ENCODE peak calls at places on chromosome 20, in six cellular contexts. I is H9, P is lower lobe of right lung, T is right atrium auricular region, M is OCI-LY7, Z is gastrocnemius medialis. J is an unnamed sample.

GRCh38 chr20:32155017-32155965 is 45.8 kb downstream of the TM9SF4 start:
- DNase-seq in I (peak; percentile 72), P (peak; percentile 91), T (peak; percentile 93), M (peak; percentile 57), Z (peak; percentile 64), J (peak; percentile 89)

GRCh38 chr20:7285918-7286556 is 518.6 kb downstream of the BMP2 start:
- DNase-seq in I (peak; percentile 59), P (peak; percentile 62), T (peak; percentile 85), M (peak; percentile 66), Z (peak; percentile 31), J (peak; percentile 89)

GRCh38 chr20:40695214-40695613 is 6.2 kb upstream of the MAFB start:
- DNase-seq in I (no peak), P (no peak), T (no peak), M (no peak), Z (no peak), J (no peak)

GRCh38 chr20:10674684-10675455 is 1.1 kb upstream of the JAG1 start:
- DNase-seq in I (peak; percentile 84), P (peak; percentile 90), T (peak; percentile 84), M (peak; percentile 76), Z (no peak), J (peak; percentile 96)

GRCh38 chr20:62977613-62978558 is 25.4 kb downstream of the SLC17A9 start:
- DNase-seq in I (no peak), P (no peak), T (no peak), M (peak; percentile 83), Z (no peak), J (no peak)

GRCh38 chr20:19497064-19497463 is 261.0 kb upstream of the RIN2 start:
- DNase-seq in I (no peak), P (no peak), T (no peak), M (no peak), Z (no peak), J (no peak)

GRCh38 chr20:50003253-50003656 is 20.5 kb downstream of the SNAI1 start:
- DNase-seq in I (no peak), P (no peak), T (peak; percentile 69), M (no peak), Z (no peak), J (no peak)

GRCh38 chr20:8953300-8953699 is 115.6 kb upstream of the PLCB4 start:
- DNase-seq in I (peak; percentile 33), P (no peak), T (no peak), M (no peak), Z (no peak), J (no peak)

GRCh38 chr20:9590189-9590588 is 75.8 kb downstream of the LAMP5 start:
- DNase-seq in I (no peak), P (no peak), T (no peak), M (no peak), Z (no peak), J (no peak)

GRCh38 chr20:5172903-5173463 is 46.2 kb downstream of the CDS2 start:
- DNase-seq in I (no peak), P (no peak), T (no peak), M (no peak), Z (peak; percentile 23), J (no peak)

GRCh38 chr20:33561981-33562601 is 72.2 kb downstream of the CBFA2T2 start:
- DNase-seq in I (peak; percentile 40), P (no peak), T (peak; percentile 82), M (peak; percentile 74), Z (peak; percentile 51), J (peak; percentile 63)

GRCh38 chr20:57612916-57613315 is 7.3 kb downstream of the ZBP1 start:
- DNase-seq in I (no peak), P (peak; percentile 20), T (no peak), M (no peak), Z (no peak), J (peak; percentile 17)

GRCh38 chr20:63082308-63082938 is 75.7 kb upstream of the BHLHE23 start:
- DNase-seq in I (peak; percentile 66), P (peak; percentile 45), T (no peak), M (peak; percentile 16), Z (no peak), J (peak; percentile 93)

GRCh38 chr20:51712501-51713212 is 55.5 kb downstream of the ATP9A start:
- DNase-seq in I (peak; percentile 64), P (no peak), T (no peak), M (no peak), Z (no peak), J (peak; percentile 82)
- TF ChIP-seq CTCF in I (peak; percentile 81), P (no peak), T (no peak), M (peak; percentile 73), Z (no peak), J (peak; percentile 82)

GRCh38 chr20:55678970-55679667 is 326.2 kb downstream of the CBLN4 start:
- DNase-seq in I (no peak), P (no peak), T (no peak), M (no peak), Z (no peak), J (no peak)
- H3K9me3 ChIP-seq in I (no peaks in the 10 kb centered on the region), P (no peaks in the 10 kb centered on the region), T (no peaks in the 10 kb centered on the region), M (no peaks in the 10 kb centered on the region), Z (no peaks in the 10 kb centered on the region), J (peaks cover 55% of the 10 kb centered on the region)

GRCh38 chr20:25220021-25220730 is 24.7 kb downstream of the ENTPD6 start:
- DNase-seq in I (no peak), P (no peak), T (no peak), M (peak; percentile 45), Z (no peak), J (no peak)
- TF ChIP-seq CTCF in I (peak; percentile 47), P (peak; percentile 24), T (peak; percentile 8), M (peak; percentile 72), Z (no peak), J (peak; percentile 62)

DNA sequence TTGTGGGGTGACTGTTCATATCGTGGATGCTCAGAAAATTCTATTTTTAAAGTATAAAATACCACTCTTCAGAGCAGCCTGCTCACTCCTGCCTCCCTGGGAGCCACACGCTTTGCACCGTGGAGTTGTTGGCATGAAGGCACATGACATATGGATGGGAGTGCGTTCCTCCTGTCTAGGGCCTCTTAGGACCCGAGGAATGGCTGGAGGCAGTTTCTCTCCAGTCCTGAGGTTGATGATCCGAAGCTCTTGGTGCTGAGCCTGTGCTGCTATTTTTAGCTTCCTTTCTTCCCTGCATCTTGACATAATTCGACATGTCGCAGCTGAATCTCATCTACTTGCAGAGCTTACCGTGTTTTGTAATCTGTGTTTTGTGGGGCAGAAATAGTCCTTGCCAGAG is 73.9 kb downstream of the PHACTR3 start:
- DNase-seq in I (no peak), P (no peak), T (peak; percentile 49), M (no peak), Z (no peak), J (no peak)
- H3K9me3 ChIP-seq in I (no peaks in the 10 kb centered on the region), P (no peaks in the 10 kb centered on the region), T (no peaks in the 10 kb centered on the region), M (no peaks in the 10 kb centered on the region), Z (no peaks in the 10 kb centered on the region), J (peaks cover 14% of the 10 kb centered on the region)

GRCh38 chr20:18057106-18057993 is at the start of gene OVOL2:
- DNase-seq in I (peak; percentile 88), P (peak; percentile 93), T (no peak), M (no peak), Z (no peak), J (peak; percentile 94)
- TF ChIP-seq CTCF in I (no peak), P (no peak), T (no peak), M (no peak), Z (no peak), J (no peak)

DNA sequence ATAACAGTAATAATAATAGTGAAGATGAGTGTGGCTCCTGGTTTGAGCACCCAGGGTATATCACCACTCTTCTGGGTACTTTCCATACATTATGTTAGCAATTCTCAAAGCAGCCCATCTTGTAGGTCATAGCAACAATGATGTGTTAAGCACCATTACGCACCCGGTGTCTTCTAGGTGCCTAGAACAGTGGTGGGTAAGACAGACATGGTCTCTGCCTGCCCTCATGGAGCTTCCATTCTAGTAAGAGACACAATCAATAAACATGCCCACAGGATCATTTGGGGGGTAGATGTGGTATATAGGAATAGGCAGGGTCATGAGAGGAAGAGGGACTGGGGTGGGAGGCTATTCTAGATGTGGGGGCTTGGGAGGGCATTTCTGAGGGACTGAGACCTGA is 21.0 kb upstream of the OCSTAMP start:
- DNase-seq in I (no peak), P (no peak), T (no peak), M (no peak), Z (no peak), J (no peak)
- H3K9me3 ChIP-seq in I (no peaks in the 10 kb centered on the region), P (no peaks in the 10 kb centered on the region), T (no peaks in the 10 kb centered on the region), M (no peaks in the 10 kb centered on the region), Z (no peaks in the 10 kb centered on the region), J (no peaks in the 10 kb centered on the region)

J was measured in endodermal cell.